ENCODE peak calls at places on chromosomes 13 and 19, in eight cellular contexts. L is ovary, G is stomach, R is tibial nerve, I is A549, C is suprapubic skin, J is upper lobe of left lung, E is HepG2. F is an unnamed sample.

GRCh38 chr13:26280822-26281221 is 26.9 kb downstream of the CDK8 start:
- DNase-seq in E (peak; percentile 4), L (no peak), J (no peak), R (no peak), I (no peak), G (no peak), C (no peak), F (no peak)

GRCh38 chr13:90168953-90169352 is 1178.5 kb upstream of the MIR17HG start:
- DNase-seq in G (no peak), R (no peak), I (no peak), J (no peak), E (no peak), L (no peak), C (no peak), F (no peak)

GRCh38 chr19:30305346-30306060 is 66.7 kb upstream of the ZNF536 start:
- DNase-seq in I (no peak), L (no peak), C (no peak), J (no peak), G (no peak), E (no peak), R (no peak), F (no peak)

GRCh38 chr19:39499082-39499642 is 415 bp downstream of the DLL3 start:
- DNase-seq in G (no peak), R (no peak), E (no peak), L (no peak), J (no peak), I (no peak), C (no peak), F (no peak)

GRCh38 chr19:48629297-48629598 is 7.9 kb downstream of the DBP start:
- DNase-seq in J (no peak), L (no peak), E (no peak), R (no peak), I (no peak), G (no peak), C (no peak), F (peak; percentile 19)

GRCh38 chr13:48631441-48631840 is 22.3 kb upstream of the CYSLTR2 start:
- DNase-seq in E (no peak), R (no peak), I (no peak), L (no peak), C (no peak), G (no peak), J (no peak), F (no peak)

GRCh38 chr13:114080739-114081561 is 51.5 kb downstream of the RASA3 start:
- DNase-seq in I (no peak), R (no peak), C (peak; percentile 59), G (no peak), E (no peak), J (peak; percentile 16), L (no peak), F (peak; percentile 6)

GRCh38 chr19:32287811-32288227 is 57.6 kb upstream of the ZNF507 start:
- DNase-seq in C (peak; percentile 75), I (peak; percentile 44), L (peak; percentile 79), E (peak; percentile 67), G (peak; percentile 52), R (peak; percentile 85), J (peak; percentile 26), F (peak; percentile 74)

GRCh38 chr13:98416408-98416807 is 160.5 kb downstream of the STK24 start:
- DNase-seq in I (no peak), R (no peak), C (no peak), J (peak; percentile 91), E (no peak), L (no peak), G (peak; percentile 93), F (peak; percentile 76)

DNA sequence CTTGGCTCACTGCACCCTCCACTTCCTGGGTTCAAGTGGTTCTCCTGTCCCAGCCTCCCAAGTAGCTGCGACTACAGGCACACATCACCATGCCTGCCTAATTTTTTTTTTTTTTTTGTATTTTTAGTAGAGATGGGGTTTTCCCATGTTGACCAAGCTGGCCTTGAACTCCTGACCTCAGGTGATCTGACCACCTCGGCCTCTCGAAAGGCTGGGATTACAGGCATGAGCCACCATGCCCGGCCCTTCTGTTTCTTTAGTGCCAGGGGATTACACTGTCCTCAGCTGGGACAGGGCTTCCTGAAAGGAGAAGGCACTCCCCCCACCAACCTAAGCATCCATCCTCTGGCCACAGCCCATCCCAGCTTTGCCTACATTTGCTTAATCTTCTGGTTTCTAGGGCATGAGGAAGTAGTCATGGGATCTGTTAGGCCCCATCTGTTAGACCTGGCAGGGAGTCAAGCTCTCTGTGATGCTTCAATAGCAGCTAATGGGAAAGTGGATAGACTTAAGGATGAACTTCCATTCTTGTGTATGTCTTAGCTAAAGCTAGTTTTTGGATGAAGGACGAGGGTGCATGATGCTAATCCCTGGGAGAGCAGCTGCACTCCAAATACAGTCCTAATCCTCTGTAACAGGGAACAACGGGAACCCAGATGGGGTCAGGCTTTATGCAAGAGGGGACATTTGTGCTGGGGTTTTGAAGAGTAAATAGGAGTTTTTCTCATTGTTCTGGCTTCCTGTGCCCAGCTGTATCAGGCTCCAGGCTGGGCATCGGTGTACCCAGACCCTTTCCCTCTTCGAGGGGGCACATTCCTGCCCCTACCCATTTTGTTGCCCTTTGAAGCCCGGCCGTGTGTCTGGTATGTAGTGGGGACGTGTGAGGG is 2.6 kb downstream of the VAV1 start:
- DNase-seq in J (no peak), L (no peak), I (no peak), G (no peak), R (no peak), C (no peak), E (no peak), F (no peak)
- TF ChIP-seq EP300 in J (no peak), L (no peak), I (no peak), G (no peak), R (no peak), C (no peak), E (no peak), F (no peak)

GRCh38 chr19:46714523-46715106 is 2.3 kb downstream of the PRKD2 start:
- DNase-seq in I (no peak), L (no peak), G (no peak), E (no peak), C (no peak), J (no peak), R (no peak), F (no peak)

GRCh38 chr19:46713781-46714522 is 3.0 kb downstream of the PRKD2 start:
- DNase-seq in J (peak; percentile 97), G (peak; percentile 94), R (peak; percentile 96), I (peak; percentile 99), C (peak; percentile 98), E (peak; percentile 75), L (peak; percentile 94), F (peak; percentile 95)

GRCh38 chr19:46715620-46716012 is 1.3 kb downstream of the PRKD2 start:
- DNase-seq in J (no peak), E (no peak), L (no peak), G (no peak), C (no peak), R (no peak), I (no peak), F (no peak)

GRCh38 chr19:46716013-46716671 is 772 bp downstream of the PRKD2 start:
- DNase-seq in G (peak; percentile 39), J (no peak), C (no peak), I (peak; percentile 63), L (no peak), E (no peak), R (no peak), F (peak; percentile 44)

GRCh38 chr19:46710687-46711086 is 6.2 kb downstream of the PRKD2 start:
- DNase-seq in I (no peak), L (no peak), E (no peak), G (no peak), J (no peak), R (no peak), C (no peak), F (no peak)
- H3K27ac ChIP-seq in I (no peak overlapping the region), L (no peak overlapping the region), E (no peak overlapping the region), G (no peak overlapping the region), J (peak overlapping the region; percentile 27), R (no peak overlapping the region), C (no peak overlapping the region), F (no peak overlapping the region)

GRCh38 chr13:32195713-32196112 is 119.5 kb downstream of the ZAR1L start:
- DNase-seq in L (no peak), E (peak; percentile 78), J (no peak), G (no peak), C (no peak), R (no peak), I (no peak), F (no peak)
- TF ChIP-seq POLR2A in L (no peak), E (no peak), J (no peak), G (no peak), C (no peak), R (no peak), I (no peak), F (no peak)

DNA sequence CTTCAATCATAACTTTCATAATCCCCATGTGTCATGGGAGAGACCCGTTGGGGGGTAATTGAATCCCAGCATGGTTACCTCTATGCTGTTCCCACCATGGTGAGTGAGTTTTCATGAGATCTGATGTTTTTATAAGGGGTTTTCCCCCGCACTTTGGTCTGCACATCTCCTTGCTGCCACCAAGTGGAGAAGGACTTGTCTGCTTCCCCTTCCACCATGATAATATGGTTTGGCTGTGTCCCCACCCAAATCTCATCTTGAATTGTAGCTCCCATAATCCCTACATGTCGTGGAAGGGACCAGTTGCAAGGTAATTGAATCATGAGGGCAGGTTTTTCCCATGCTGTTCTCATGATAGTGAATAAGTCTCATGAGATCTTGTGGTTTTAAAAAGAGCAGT is 524.9 kb downstream of the SLITRK5 start:
- DNase-seq in G (no peak), C (no peak), E (no peak), J (no peak), R (no peak), I (no peak), L (no peak), F (no peak)
- TF ChIP-seq EP300 in G (no peak), C (no peak), E (no peak), J (no peak), R (no peak), I (no peak), L (no peak), F (no peak)

DNA sequence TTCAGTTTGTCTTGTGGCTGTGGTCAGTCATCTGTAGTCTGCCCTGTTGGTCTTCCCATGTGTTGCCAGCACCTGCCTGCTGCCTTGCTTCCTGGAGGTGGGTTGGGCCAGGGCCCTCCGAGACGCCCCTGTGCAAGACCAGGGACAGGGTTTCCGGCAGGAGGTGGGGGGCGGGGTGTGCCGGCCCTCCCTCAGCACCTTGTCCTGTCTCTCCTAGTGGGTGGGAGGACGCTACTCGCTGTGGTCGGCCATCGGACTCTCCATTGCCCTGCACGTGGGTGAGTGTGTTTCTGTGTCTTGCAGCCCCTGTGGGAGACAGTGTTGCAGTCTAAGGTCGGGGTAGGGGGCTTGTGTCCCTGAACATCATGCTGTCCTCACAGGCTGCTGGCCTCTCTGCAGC is 11.2 kb upstream of the PDCD2L start:
- DNase-seq in E (no peak), R (no peak), C (no peak), L (no peak), I (no peak), J (no peak), G (no peak), F (no peak)
- H3K27ac ChIP-seq in E (no peak overlapping the region), R (no peak overlapping the region), C (no peak overlapping the region), L (no peak overlapping the region), I (no peak overlapping the region), J (no peak overlapping the region), G (no peak overlapping the region), F (no peak overlapping the region)

GRCh38 chr13:101930331-101930730 is 471.5 kb downstream of the FGF14 start:
- DNase-seq in E (no peak), I (no peak), C (no peak), L (no peak), J (no peak), R (no peak), G (no peak), F (no peak)
- TF ChIP-seq POLR2A in E (no peak), I (no peak), C (no peak), L (no peak), J (no peak), R (no peak), G (no peak), F (no peak)